ENCODE peak calls at places on chromosomes 11 and 22, in ten cellular contexts. One of them, this sample, is unnamed.

GRCh38 chr11:57321996-57322880 is 2.5 kb downstream of the TNKS1BP1 start:
- DNase-seq in activated CD8-positive, alpha-beta memory T cell treated with anti-CD3 and anti-CD28 coated beads for 48 hours: no peak
- DNase-seq in NCI-H1092: no peak
- DNase-seq in LoVo: no peak
- DNase-seq in neuronal stem cell: peak
- DNase-seq in NCI-H1436: no peak
- DNase-seq in T-helper 2 cell: no peak
- DNase-seq in PC-3: peak
- DNase-seq in activated CD4-positive, alpha-beta T cell treated with anti-CD3 and anti-CD28 coated beads, Interleukin-2, amount 50 U/mL, for 24 hours: no peak
- DNase-seq in GM12892: no peak
- DNase-seq in this sample: no peak

GRCh38 chr11:2797741-2798361 is 87.7 kb downstream of the CDKN1C start:
- DNase-seq in activated CD8-positive, alpha-beta memory T cell treated with anti-CD3 and anti-CD28 coated beads for 48 hours: no peak
- DNase-seq in NCI-H1092: no peak
- DNase-seq in LoVo: no peak
- DNase-seq in neuronal stem cell: no peak
- DNase-seq in NCI-H1436: no peak
- DNase-seq in T-helper 2 cell: no peak
- DNase-seq in PC-3: no peak
- DNase-seq in activated CD4-positive, alpha-beta T cell treated with anti-CD3 and anti-CD28 coated beads, Interleukin-2, amount 50 U/mL, for 24 hours: no peak
- DNase-seq in GM12892: no peak
- DNase-seq in this sample: no peak

GRCh38 chr11:13567551-13567950 is 71.8 kb upstream of the PTH start:
- DNase-seq in activated CD8-positive, alpha-beta memory T cell treated with anti-CD3 and anti-CD28 coated beads for 48 hours: no peak
- DNase-seq in NCI-H1092: no peak
- DNase-seq in LoVo: no peak
- DNase-seq in neuronal stem cell: no peak
- DNase-seq in NCI-H1436: no peak
- DNase-seq in T-helper 2 cell: no peak
- DNase-seq in PC-3: no peak
- DNase-seq in activated CD4-positive, alpha-beta T cell treated with anti-CD3 and anti-CD28 coated beads, Interleukin-2, amount 50 U/mL, for 24 hours: no peak
- DNase-seq in GM12892: no peak
- DNase-seq in this sample: no peak

GRCh38 chr11:108872781-108873291 is 208.0 kb downstream of the DDX10 start:
- DNase-seq in activated CD8-positive, alpha-beta memory T cell treated with anti-CD3 and anti-CD28 coated beads for 48 hours: no peak
- DNase-seq in NCI-H1092: no peak
- DNase-seq in LoVo: no peak
- DNase-seq in neuronal stem cell: no peak
- DNase-seq in NCI-H1436: no peak
- DNase-seq in T-helper 2 cell: no peak
- DNase-seq in PC-3: peak
- DNase-seq in activated CD4-positive, alpha-beta T cell treated with anti-CD3 and anti-CD28 coated beads, Interleukin-2, amount 50 U/mL, for 24 hours: no peak
- DNase-seq in GM12892: no peak
- DNase-seq in this sample: no peak

GRCh38 chr11:134661660-134662059 is 249.6 kb upstream of the B3GAT1 start:
- DNase-seq in activated CD8-positive, alpha-beta memory T cell treated with anti-CD3 and anti-CD28 coated beads for 48 hours: no peak
- DNase-seq in NCI-H1092: no peak
- DNase-seq in LoVo: no peak
- DNase-seq in neuronal stem cell: no peak
- DNase-seq in NCI-H1436: no peak
- DNase-seq in T-helper 2 cell: no peak
- DNase-seq in PC-3: no peak
- DNase-seq in activated CD4-positive, alpha-beta T cell treated with anti-CD3 and anti-CD28 coated beads, Interleukin-2, amount 50 U/mL, for 24 hours: no peak
- DNase-seq in GM12892: no peak
- DNase-seq in this sample: no peak

GRCh38 chr11:20367313-20367948 is 3.9 kb downstream of the HTATIP2 start:
- DNase-seq in activated CD8-positive, alpha-beta memory T cell treated with anti-CD3 and anti-CD28 coated beads for 48 hours: no peak
- DNase-seq in NCI-H1092: no peak
- DNase-seq in LoVo: peak
- DNase-seq in neuronal stem cell: no peak
- DNase-seq in NCI-H1436: no peak
- DNase-seq in T-helper 2 cell: peak
- DNase-seq in PC-3: peak
- DNase-seq in activated CD4-positive, alpha-beta T cell treated with anti-CD3 and anti-CD28 coated beads, Interleukin-2, amount 50 U/mL, for 24 hours: peak
- DNase-seq in GM12892: no peak
- DNase-seq in this sample: no peak

GRCh38 chr11:113241190-113242051 is 73.0 kb upstream of the TTC12 start:
- DNase-seq in activated CD8-positive, alpha-beta memory T cell treated with anti-CD3 and anti-CD28 coated beads for 48 hours: no peak
- DNase-seq in NCI-H1092: no peak
- DNase-seq in LoVo: no peak
- DNase-seq in neuronal stem cell: no peak
- DNase-seq in NCI-H1436: no peak
- DNase-seq in T-helper 2 cell: no peak
- DNase-seq in PC-3: no peak
- DNase-seq in activated CD4-positive, alpha-beta T cell treated with anti-CD3 and anti-CD28 coated beads, Interleukin-2, amount 50 U/mL, for 24 hours: no peak
- DNase-seq in GM12892: no peak
- DNase-seq in this sample: no peak

GRCh38 chr11:61966673-61967176 is 709 bp downstream of the FTH1 start:
- DNase-seq in activated CD8-positive, alpha-beta memory T cell treated with anti-CD3 and anti-CD28 coated beads for 48 hours: no peak
- DNase-seq in NCI-H1092: no peak
- DNase-seq in LoVo: peak
- DNase-seq in neuronal stem cell: no peak
- DNase-seq in NCI-H1436: no peak
- DNase-seq in T-helper 2 cell: peak
- DNase-seq in PC-3: peak
- DNase-seq in activated CD4-positive, alpha-beta T cell treated with anti-CD3 and anti-CD28 coated beads, Interleukin-2, amount 50 U/mL, for 24 hours: no peak
- DNase-seq in GM12892: no peak
- DNase-seq in this sample: no peak

GRCh38 chr11:71207996-71208774 is 44.2 kb downstream of the SHANK2 start:
- DNase-seq in activated CD8-positive, alpha-beta memory T cell treated with anti-CD3 and anti-CD28 coated beads for 48 hours: no peak
- DNase-seq in NCI-H1092: no peak
- DNase-seq in LoVo: no peak
- DNase-seq in neuronal stem cell: no peak
- DNase-seq in NCI-H1436: no peak
- DNase-seq in T-helper 2 cell: no peak
- DNase-seq in PC-3: no peak
- DNase-seq in activated CD4-positive, alpha-beta T cell treated with anti-CD3 and anti-CD28 coated beads, Interleukin-2, amount 50 U/mL, for 24 hours: no peak
- DNase-seq in GM12892: no peak
- DNase-seq in this sample: no peak

GRCh38 chr11:88555829-88556202 is 218.3 kb upstream of the CTSC start:
- DNase-seq in activated CD8-positive, alpha-beta memory T cell treated with anti-CD3 and anti-CD28 coated beads for 48 hours: no peak
- DNase-seq in NCI-H1092: no peak
- DNase-seq in LoVo: no peak
- DNase-seq in neuronal stem cell: no peak
- DNase-seq in NCI-H1436: no peak
- DNase-seq in T-helper 2 cell: no peak
- DNase-seq in PC-3: peak
- DNase-seq in activated CD4-positive, alpha-beta T cell treated with anti-CD3 and anti-CD28 coated beads, Interleukin-2, amount 50 U/mL, for 24 hours: no peak
- DNase-seq in GM12892: no peak
- DNase-seq in this sample: no peak

GRCh38 chr22:48607901-48608650 is 1219.6 kb downstream of the BRD1 start:
- DNase-seq in activated CD8-positive, alpha-beta memory T cell treated with anti-CD3 and anti-CD28 coated beads for 48 hours: no peak
- DNase-seq in NCI-H1092: no peak
- DNase-seq in LoVo: no peak
- DNase-seq in neuronal stem cell: no peak
- DNase-seq in NCI-H1436: no peak
- DNase-seq in T-helper 2 cell: no peak
- DNase-seq in PC-3: no peak
- DNase-seq in activated CD4-positive, alpha-beta T cell treated with anti-CD3 and anti-CD28 coated beads, Interleukin-2, amount 50 U/mL, for 24 hours: no peak
- DNase-seq in GM12892: no peak
- DNase-seq in this sample: no peak

GRCh38 chr11:134257101-134257500 is 3.7 kb downstream of the ACAD8 start:
- DNase-seq in activated CD8-positive, alpha-beta memory T cell treated with anti-CD3 and anti-CD28 coated beads for 48 hours: no peak
- DNase-seq in NCI-H1092: no peak
- DNase-seq in LoVo: no peak
- DNase-seq in neuronal stem cell: no peak
- DNase-seq in NCI-H1436: no peak
- DNase-seq in T-helper 2 cell: no peak
- DNase-seq in PC-3: no peak
- DNase-seq in activated CD4-positive, alpha-beta T cell treated with anti-CD3 and anti-CD28 coated beads, Interleukin-2, amount 50 U/mL, for 24 hours: no peak
- DNase-seq in GM12892: no peak
- DNase-seq in this sample: no peak

GRCh38 chr11:61899146-61899841 is 7.9 kb upstream of the FADS3 start:
- DNase-seq in activated CD8-positive, alpha-beta memory T cell treated with anti-CD3 and anti-CD28 coated beads for 48 hours: peak
- DNase-seq in NCI-H1092: peak
- DNase-seq in LoVo: peak
- DNase-seq in neuronal stem cell: peak
- DNase-seq in NCI-H1436: peak
- DNase-seq in T-helper 2 cell: peak
- DNase-seq in PC-3: peak
- DNase-seq in activated CD4-positive, alpha-beta T cell treated with anti-CD3 and anti-CD28 coated beads, Interleukin-2, amount 50 U/mL, for 24 hours: peak
- DNase-seq in GM12892: peak
- DNase-seq in this sample: peak

GRCh38 chr11:111419641-111420327 is 40.7 kb upstream of the POU2AF1 start:
- DNase-seq in activated CD8-positive, alpha-beta memory T cell treated with anti-CD3 and anti-CD28 coated beads for 48 hours: no peak
- DNase-seq in NCI-H1092: peak
- DNase-seq in LoVo: no peak
- DNase-seq in neuronal stem cell: no peak
- DNase-seq in NCI-H1436: no peak
- DNase-seq in T-helper 2 cell: no peak
- DNase-seq in PC-3: no peak
- DNase-seq in activated CD4-positive, alpha-beta T cell treated with anti-CD3 and anti-CD28 coated beads, Interleukin-2, amount 50 U/mL, for 24 hours: no peak
- DNase-seq in GM12892: no peak
- DNase-seq in this sample: no peak

GRCh38 chr11:35305670-35306382 is 113.5 kb downstream of the SLC1A2 start:
- DNase-seq in activated CD8-positive, alpha-beta memory T cell treated with anti-CD3 and anti-CD28 coated beads for 48 hours: no peak
- DNase-seq in NCI-H1092: peak
- DNase-seq in LoVo: no peak
- DNase-seq in neuronal stem cell: peak
- DNase-seq in NCI-H1436: no peak
- DNase-seq in T-helper 2 cell: peak
- DNase-seq in PC-3: peak
- DNase-seq in activated CD4-positive, alpha-beta T cell treated with anti-CD3 and anti-CD28 coated beads, Interleukin-2, amount 50 U/mL, for 24 hours: no peak
- DNase-seq in GM12892: peak
- DNase-seq in this sample: no peak

GRCh38 chr11:64619811-64620285 is 28.8 kb downstream of the SLC22A12 start:
- DNase-seq in activated CD8-positive, alpha-beta memory T cell treated with anti-CD3 and anti-CD28 coated beads for 48 hours: no peak
- DNase-seq in NCI-H1092: peak
- DNase-seq in LoVo: no peak
- DNase-seq in neuronal stem cell: no peak
- DNase-seq in NCI-H1436: no peak
- DNase-seq in T-helper 2 cell: no peak
- DNase-seq in PC-3: peak
- DNase-seq in activated CD4-positive, alpha-beta T cell treated with anti-CD3 and anti-CD28 coated beads, Interleukin-2, amount 50 U/mL, for 24 hours: no peak
- DNase-seq in GM12892: no peak
- DNase-seq in this sample: no peak

GRCh38 chr11:57213282-57214086 is 23.6 kb downstream of the APLNR start:
- DNase-seq in activated CD8-positive, alpha-beta memory T cell treated with anti-CD3 and anti-CD28 coated beads for 48 hours: no peak
- DNase-seq in NCI-H1092: peak
- DNase-seq in LoVo: no peak
- DNase-seq in neuronal stem cell: peak
- DNase-seq in NCI-H1436: no peak
- DNase-seq in T-helper 2 cell: no peak
- DNase-seq in PC-3: no peak
- DNase-seq in activated CD4-positive, alpha-beta T cell treated with anti-CD3 and anti-CD28 coated beads, Interleukin-2, amount 50 U/mL, for 24 hours: no peak
- DNase-seq in GM12892: no peak
- DNase-seq in this sample: no peak

GRCh38 chr11:121582296-121582695 is 129.5 kb upstream of the SORL1-AS1 start:
- DNase-seq in activated CD8-positive, alpha-beta memory T cell treated with anti-CD3 and anti-CD28 coated beads for 48 hours: no peak
- DNase-seq in NCI-H1092: no peak
- DNase-seq in LoVo: no peak
- DNase-seq in neuronal stem cell: no peak
- DNase-seq in NCI-H1436: no peak
- DNase-seq in T-helper 2 cell: peak
- DNase-seq in PC-3: no peak
- DNase-seq in activated CD4-positive, alpha-beta T cell treated with anti-CD3 and anti-CD28 coated beads, Interleukin-2, amount 50 U/mL, for 24 hours: no peak
- DNase-seq in GM12892: no peak
- DNase-seq in this sample: no peak

GRCh38 chr11:35030716-35031213 is 108.2 kb upstream of the CD44 start:
- DNase-seq in activated CD8-positive, alpha-beta memory T cell treated with anti-CD3 and anti-CD28 coated beads for 48 hours: no peak
- DNase-seq in NCI-H1092: no peak
- DNase-seq in LoVo: peak
- DNase-seq in neuronal stem cell: no peak
- DNase-seq in NCI-H1436: no peak
- DNase-seq in T-helper 2 cell: peak
- DNase-seq in PC-3: peak
- DNase-seq in activated CD4-positive, alpha-beta T cell treated with anti-CD3 and anti-CD28 coated beads, Interleukin-2, amount 50 U/mL, for 24 hours: no peak
- DNase-seq in GM12892: no peak
- DNase-seq in this sample: no peak